ENCODE peak calls at places on chromosomes 13 and 19, in six cellular contexts. W is choroid plexus epithelial cell, Q is upper lobe of left lung, V is BJ, F is fibroblast of pulmonary artery, Y is H1. C is an unnamed sample.

GRCh38 chr13:93450226-93450625 is 223.6 kb downstream of the GPC6 start:
- DNase-seq in V (peak; percentile 26), Q (no peak), W (peak; percentile 82), Y (no peak), F (peak; percentile 59), C (peak; percentile 81)

GRCh38 chr13:39765801-39766463 is 110.5 kb downstream of the COG6 start:
- DNase-seq in Q (no peak), W (peak; percentile 31), F (no peak), V (no peak), Y (no peak), C (peak; percentile 78)

GRCh38 chr13:107250626-107251025 is 682.7 kb upstream of the ARGLU1 start:
- DNase-seq in Q (no peak), V (no peak), F (peak; percentile 1), W (no peak), Y (no peak), C (no peak)

GRCh38 chr13:95239293-95239692 is 62.0 kb downstream of the ABCC4 start:
- DNase-seq in W (no peak), V (no peak), Y (no peak), Q (no peak), F (no peak), C (no peak)

GRCh38 chr19:20359933-20360720 is 193.1 kb downstream of the ZNF486 start:
- DNase-seq in Q (no peak), Y (no peak), W (no peak), F (no peak), V (no peak), C (no peak)

GRCh38 chr19:10543420-10544241 is at the start of gene ATG4D:
- DNase-seq in V (no peak), F (peak; percentile 62), Y (peak; percentile 82), Q (peak; percentile 97), W (peak; percentile 66), C (no peak)

GRCh38 chr19:50486823-50487515 is 10.3 kb upstream of the GARIN5A start:
- DNase-seq in V (no peak), Q (no peak), W (peak; percentile 53), Y (peak; percentile 88), F (peak; percentile 43), C (no peak)

GRCh38 chr19:44684892-44685847 is 13.8 kb upstream of the CEACAM16 start:
- DNase-seq in Q (peak; percentile 40), W (peak; percentile 68), V (peak; percentile 57), F (peak; percentile 94), Y (no peak), C (peak; percentile 99)

GRCh38 chr19:41297628-41298326 is 12.2 kb upstream of the CCDC97 start:
- DNase-seq in V (no peak), Q (no peak), W (no peak), F (no peak), Y (no peak), C (no peak)

GRCh38 chr13:112716841-112717520 is 27.1 kb downstream of the ATP11A start:
- DNase-seq in V (no peak), Q (no peak), F (no peak), W (no peak), Y (no peak), C (no peak)

GRCh38 chr19:15843186-15843585 is 27.7 kb upstream of the OR10H1 start:
- DNase-seq in V (no peak), W (no peak), F (no peak), Y (no peak), Q (no peak), C (no peak)

GRCh38 chr13:112908342-112908741 is 60.7 kb upstream of the MCF2L start:
- DNase-seq in F (no peak), Y (no peak), V (no peak), Q (no peak), W (no peak), C (no peak)

GRCh38 chr19:33639034-33639681 is 17.4 kb downstream of the CHST8 start:
- DNase-seq in Y (no peak), Q (no peak), W (no peak), V (no peak), F (no peak), C (no peak)

GRCh38 chr19:51064534-51065220 is at the start of gene KLK13:
- DNase-seq in W (no peak), F (peak; percentile 2), Q (peak; percentile 81), V (no peak), Y (peak; percentile 50), C (no peak)

GRCh38 chr13:31022491-31022890 is 90.0 kb downstream of the TEX26 start:
- DNase-seq in Y (no peak), Q (no peak), V (no peak), W (no peak), F (no peak), C (no peak)

GRCh38 chr13:100392709-100393630 is 195.6 kb downstream of the GGACT start:
- DNase-seq in V (peak; percentile 99), W (peak; percentile 100), F (peak; percentile 100), Q (no peak), Y (peak; percentile 41), C (peak; percentile 95)

GRCh38 chr19:5805465-5806132 is 732 bp downstream of the NRTN start:
- DNase-seq in W (peak; percentile 55), Q (peak; percentile 90), F (peak; percentile 36), Y (no peak), V (no peak), C (no peak)

GRCh38 chr13:109272595-109273325 is 513.6 kb downstream of the IRS2 start:
- DNase-seq in Y (no peak), V (no peak), F (peak; percentile 39), W (peak; percentile 61), Q (no peak), C (no peak)

GRCh38 chr13:29754486-29754806 is 96.0 kb downstream of the UBL3 start:
- DNase-seq in V (no peak), F (peak; percentile 39), Y (no peak), Q (no peak), W (peak; percentile 45), C (no peak)

GRCh38 chr13:75705395-75705794 is 69.3 kb downstream of the LMO7 start:
- DNase-seq in F (peak; percentile 57), Y (no peak), Q (no peak), W (peak; percentile 55), V (peak; percentile 44), C (peak; percentile 82)

GRCh38 chr19:640606-641170 is 1.0 kb downstream of the FGF22 start:
- DNase-seq in F (no peak), Q (peak; percentile 82), V (no peak), Y (no peak), W (no peak), C (no peak)

GRCh38 chr19:18386543-18387251 is 739 bp downstream of the GDF15 start:
- DNase-seq in W (peak; percentile 68), V (no peak), Q (peak; percentile 81), Y (no peak), F (peak; percentile 58), C (no peak)

GRCh38 chr19:38270587-38271167 is 6.3 kb downstream of the SPINT2 start:
- DNase-seq in W (peak; percentile 54), Q (no peak), Y (no peak), F (no peak), V (peak; percentile 52), C (no peak)

GRCh38 chr13:110024646-110024980 is 238.2 kb upstream of the IRS2 start:
- DNase-seq in F (no peak), Y (no peak), V (no peak), Q (no peak), W (peak; percentile 49), C (no peak)

GRCh38 chr19:19488875-19489690 is 26.3 kb downstream of the TSSK6 start:
- DNase-seq in F (peak; percentile 97), W (peak; percentile 97), Y (peak; percentile 70), V (peak; percentile 74), Q (no peak), C (peak; percentile 60)

GRCh38 chr19:12580180-12580694 is 29.0 kb upstream of the ZNF564 start:
- DNase-seq in F (peak; percentile 45), Q (no peak), V (no peak), W (peak; percentile 12), Y (no peak), C (peak; percentile 61)

GRCh38 chr13:43057653-43058317 is 34.4 kb downstream of the DNAJC15 start:
- DNase-seq in V (no peak), Y (no peak), Q (no peak), F (peak; percentile 33), W (peak; percentile 76), C (no peak)

GRCh38 chr13:77022341-77022740 is 4.6 kb downstream of the FBXL3 start:
- DNase-seq in V (no peak), Y (no peak), W (peak; percentile 90), Q (no peak), F (peak; percentile 51), C (no peak)

GRCh38 chr19:30664358-30665058 is 292.3 kb downstream of the ZNF536 start:
- DNase-seq in Y (no peak), F (no peak), W (peak; percentile 43), Q (peak; percentile 29), V (no peak), C (peak; percentile 32)

GRCh38 chr13:26971990-26972888 is 199.4 kb downstream of the USP12 start:
- DNase-seq in V (no peak), F (peak; percentile 25), Q (no peak), Y (peak; percentile 15), W (peak; percentile 37), C (no peak)
- TF ChIP-seq CTCF in V (peak; percentile 61), F (peak; percentile 48), Q (peak; percentile 24), Y (peak; percentile 76), W (peak; percentile 67), C (peak; percentile 62)

GRCh38 chr13:37599509-37599908 is 941 bp upstream of the POSTN start:
- DNase-seq in W (no peak), Y (no peak), V (no peak), Q (no peak), F (peak; percentile 58), C (no peak)

GRCh38 chr13:37602743-37603381 is 4.3 kb upstream of the POSTN start:
- DNase-seq in Y (no peak), F (peak; percentile 58), W (peak; percentile 61), V (no peak), Q (no peak), C (no peak)

GRCh38 chr13:37595162-37595561 is 3.4 kb downstream of the POSTN start:
- DNase-seq in V (no peak), Q (no peak), W (peak; percentile 70), Y (peak; percentile 21), F (peak; percentile 77), C (no peak)

GRCh38 chr13:37597477-37597876 is 1.1 kb downstream of the POSTN start:
- DNase-seq in Q (no peak), W (no peak), Y (no peak), V (no peak), F (no peak), C (no peak)

GRCh38 chr13:37598572-37598971 is at the start of gene POSTN:
- DNase-seq in V (no peak), Y (no peak), Q (no peak), W (peak; percentile 81), F (peak; percentile 87), C (no peak)
- H3K4me3 ChIP-seq in V (peak within 1 kb of the TSS; percentile 9), Y (no peak within 1 kb of the TSS), Q (no peak within 1 kb of the TSS), W (peak within 1 kb of the TSS; percentile 63), F (peak within 1 kb of the TSS; percentile 65), C (peak within 1 kb of the TSS; percentile 34)

GRCh38 chr13:19587635-19588300 is 26.4 kb upstream of the TPTE2 start:
- DNase-seq in Q (no peak), V (no peak), W (peak; percentile 78), F (peak; percentile 57), Y (no peak), C (no peak)
- TF ChIP-seq CTCF in Q (no peak), V (peak; percentile 48), W (peak; percentile 59), F (peak; percentile 39), Y (peak; percentile 38), C (peak; percentile 52)

DNA sequence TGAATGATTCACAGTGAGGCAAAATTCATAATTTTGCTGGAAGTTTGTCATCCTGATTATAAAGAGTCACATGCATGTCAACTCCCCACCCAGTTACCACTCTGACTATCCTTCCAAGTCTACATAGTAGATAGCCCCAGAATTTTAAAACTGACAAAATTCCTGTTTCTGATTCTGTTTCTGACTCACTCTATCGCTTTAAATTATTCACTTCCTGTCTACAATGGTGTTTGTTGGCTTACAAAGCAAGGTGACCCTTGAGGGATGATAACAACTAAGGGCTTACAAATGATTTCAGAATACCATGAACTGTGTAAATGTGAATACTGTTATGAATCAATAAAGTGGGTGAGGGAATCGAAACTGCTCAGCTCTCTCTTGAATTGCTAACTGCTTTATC is 98.7 kb upstream of the KL start:
- DNase-seq in V (no peak), F (peak; percentile 33), Y (no peak), Q (no peak), W (no peak), C (no peak)
- H3K4me3 ChIP-seq in V (no peak overlapping the region), F (no peak overlapping the region), Y (no peak overlapping the region), Q (no peak overlapping the region), W (no peak overlapping the region), C (no peak overlapping the region)